ENCODE peak calls at places on chromosomes 5 and 9, in eight cellular contexts. H, E, G, W, J, A, T and R are unnamed samples.

GRCh38 chr5:152142845-152143469 is 218.3 kb upstream of the GLRA1 start:
- DNase-seq in H (peak), E (peak), A (peak), W (peak), G (peak), T (peak), J (no peak), R (peak)

GRCh38 chr9:98455957-98456621 is 200.6 kb upstream of the TBC1D2 start:
- DNase-seq in J (no peak), E (no peak), A (no peak), W (no peak), T (peak), G (no peak), H (peak), R (no peak)

GRCh38 chr9:16100596-16101091 is 547.8 kb downstream of the CCDC171 start:
- DNase-seq in H (no peak), J (no peak), T (no peak), A (no peak), E (no peak), W (no peak), G (no peak), R (peak)

GRCh38 chr5:180205936-180206335 is 3.1 kb downstream of the RASGEF1C start:
- DNase-seq in G (no peak), H (no peak), J (no peak), A (no peak), T (no peak), E (no peak), W (no peak), R (no peak)

GRCh38 chr9:135392511-135392910 is 87.1 kb upstream of the PPP1R26 start:
- DNase-seq in E (no peak), G (no peak), A (no peak), T (no peak), W (no peak), H (no peak), J (no peak), R (no peak)

GRCh38 chr5:135437796-135438560 is 9.2 kb downstream of the DCANP1 start:
- DNase-seq in T (peak), H (peak), J (peak), A (no peak), W (peak), G (peak), E (no peak), R (peak)

GRCh38 chr5:40278881-40279280 is 400.8 kb upstream of the PTGER4 start:
- DNase-seq in E (no peak), A (no peak), H (no peak), T (no peak), J (no peak), G (no peak), W (no peak), R (no peak)

GRCh38 chr5:122219767-122220166 is 90.4 kb downstream of the ZNF474 start:
- DNase-seq in G (no peak), A (no peak), T (no peak), E (no peak), H (no peak), J (no peak), W (no peak), R (no peak)

GRCh38 chr5:83473344-83474169 is 2.0 kb downstream of the VCAN start:
- DNase-seq in A (peak), E (peak), J (no peak), T (peak), H (peak), G (peak), W (peak), R (peak)

GRCh38 chr5:64603676-64604075 is 86.6 kb upstream of the SHISAL2B start:
- DNase-seq in H (no peak), T (no peak), G (no peak), W (peak), A (no peak), E (no peak), J (no peak), R (no peak)